ENCODE peak calls at places on chromosomes 16 and 17, in eight cellular contexts. U, C, X, E, K, R, J and S are unnamed samples.

GRCh38 chr17:73224663-73225305 is 31.9 kb downstream of the COG1 start:
- DNase-seq in X (no peak), U (no peak), R (no peak), J (no peak), K (no peak), C (no peak), E (no peak), S (no peak)

GRCh38 chr16:23107117-23107516 is 42.1 kb downstream of the USP31 start:
- DNase-seq in E (no peak), X (no peak), C (no peak), U (no peak), K (no peak), J (no peak), R (no peak), S (no peak)

GRCh38 chr16:27444470-27444869 is 42.5 kb downstream of the IL21R start:
- DNase-seq in J (peak), K (no peak), X (no peak), R (no peak), E (no peak), U (no peak), C (no peak), S (no peak)

GRCh38 chr16:12750554-12750918 is 53.2 kb downstream of the CPPED1 start:
- DNase-seq in C (no peak), U (no peak), J (no peak), K (no peak), E (no peak), X (no peak), R (no peak), S (no peak)

GRCh38 chr17:77400445-77400870 is 259.7 kb downstream of the SEC14L1 start:
- DNase-seq in U (no peak), R (peak), C (no peak), X (peak), K (no peak), J (peak), E (peak), S (no peak)

GRCh38 chr17:49227436-49228261 is 2.9 kb downstream of the PHOSPHO1 start:
- DNase-seq in K (peak), J (peak), C (peak), X (peak), R (peak), U (peak), E (peak), S (peak)

GRCh38 chr17:49996495-49997255 is 1.7 kb upstream of the DLX3 start:
- DNase-seq in J (peak), E (peak), R (peak), X (peak), U (no peak), C (peak), K (peak), S (peak)

GRCh38 chr17:79174905-79175856 is 100.6 kb downstream of the ENGASE start:
- DNase-seq in E (no peak), X (no peak), R (no peak), J (no peak), K (no peak), U (no peak), C (peak), S (no peak)

GRCh38 chr17:29617481-29618271 is 5.0 kb downstream of the CORO6 start:
- DNase-seq in C (peak), K (peak), R (no peak), J (peak), X (peak), E (peak), U (no peak), S (peak)

GRCh38 chr16:80743273-80743672 is 61.1 kb downstream of the CDYL2 start:
- DNase-seq in K (no peak), R (no peak), J (no peak), X (no peak), U (no peak), C (peak), E (no peak), S (no peak)

GRCh38 chr17:79340771-79341528 is 266.3 kb downstream of the ENGASE start:
- DNase-seq in K (no peak), E (no peak), C (no peak), X (no peak), R (no peak), U (no peak), J (no peak), S (no peak)

GRCh38 chr16:81486555-81487061 is 42.0 kb downstream of the CMIP start:
- DNase-seq in C (peak), X (no peak), K (peak), E (peak), U (peak), R (no peak), J (peak), S (peak)

GRCh38 chr17:42709561-42709960 is 27.2 kb downstream of the CNTNAP1 start:
- DNase-seq in U (no peak), X (no peak), E (no peak), R (no peak), K (no peak), J (no peak), C (no peak), S (no peak)

GRCh38 chr16:28304214-28304613 is 11.9 kb downstream of the SBK1 start:
- DNase-seq in U (no peak), K (no peak), E (no peak), J (no peak), R (no peak), X (peak), C (peak), S (peak)

GRCh38 chr17:34639706-34640425 is 60.5 kb downstream of the TMEM132E start:
- DNase-seq in K (no peak), U (no peak), R (no peak), J (peak), C (no peak), X (no peak), E (no peak), S (no peak)

GRCh38 chr17:37742114-37742761 is 2.6 kb downstream of the HNF1B start:
- DNase-seq in R (peak), J (no peak), U (no peak), C (no peak), X (peak), E (no peak), K (no peak), S (peak)

GRCh38 chr17:64531955-64532371 is 25.2 kb downstream of the CEP95 start:
- DNase-seq in X (no peak), J (no peak), C (no peak), E (no peak), U (peak), R (no peak), K (no peak), S (peak)

GRCh38 chr17:44913676-44914075 is 1.6 kb downstream of the GFAP start:
- DNase-seq in U (no peak), R (peak), E (no peak), C (no peak), J (peak), K (no peak), X (no peak), S (no peak)
- TF ChIP-seq CTCF in U (no peak), R (no peak), E (no peak), C (no peak), J (no peak), K (no peak), X (no peak), S (no peak)

GRCh38 chr17:57130708-57131461 is 45.8 kb downstream of the AKAP1 start:
- DNase-seq in X (peak), R (peak), K (peak), J (peak), E (peak), C (peak), U (peak), S (peak)
- H3K4me3 ChIP-seq in X (no peak), R (peak), K (no peak), J (no peak), E (no peak), C (peak), U (peak), S (peak)

DNA sequence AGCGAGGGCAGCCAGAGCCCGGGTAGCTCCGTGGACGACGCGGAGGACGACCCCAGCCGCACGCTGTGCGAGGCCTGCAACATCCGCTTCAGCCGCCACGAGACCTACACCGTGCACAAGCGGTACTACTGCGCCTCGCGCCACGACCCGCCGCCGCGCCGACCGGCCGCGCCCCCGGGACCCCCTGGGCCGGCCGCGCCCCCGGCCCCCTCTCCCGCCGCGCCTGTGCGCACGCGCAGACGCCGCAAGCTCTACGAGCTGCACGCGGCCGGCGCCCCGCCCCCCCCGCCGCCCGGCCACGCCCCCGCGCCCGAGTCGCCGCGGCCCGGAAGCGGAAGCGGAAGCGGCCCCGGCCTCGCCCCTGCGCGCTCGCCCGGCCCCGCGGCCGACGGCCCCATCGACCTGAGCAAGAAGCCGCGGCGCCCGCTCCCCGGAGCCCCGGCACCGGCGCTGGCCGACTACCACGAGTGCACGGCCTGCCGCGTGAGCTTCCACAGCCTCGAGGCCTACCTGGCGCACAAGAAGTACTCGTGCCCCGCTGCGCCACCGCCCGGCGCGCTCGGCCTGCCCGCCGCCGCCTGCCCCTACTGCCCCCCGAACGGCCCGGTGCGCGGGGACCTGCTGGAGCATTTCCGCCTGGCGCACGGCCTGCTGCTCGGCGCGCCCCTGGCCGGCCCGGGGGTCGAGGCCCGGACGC is 36.1 kb upstream of the ZC3H18 start:
- DNase-seq in C (peak), U (no peak), E (peak), K (peak), J (peak), R (peak), X (peak), S (peak)
- TF ChIP-seq CTCF in C (no peak), U (no peak), E (no peak), K (no peak), J (no peak), R (no peak), X (no peak), S (no peak)

DNA sequence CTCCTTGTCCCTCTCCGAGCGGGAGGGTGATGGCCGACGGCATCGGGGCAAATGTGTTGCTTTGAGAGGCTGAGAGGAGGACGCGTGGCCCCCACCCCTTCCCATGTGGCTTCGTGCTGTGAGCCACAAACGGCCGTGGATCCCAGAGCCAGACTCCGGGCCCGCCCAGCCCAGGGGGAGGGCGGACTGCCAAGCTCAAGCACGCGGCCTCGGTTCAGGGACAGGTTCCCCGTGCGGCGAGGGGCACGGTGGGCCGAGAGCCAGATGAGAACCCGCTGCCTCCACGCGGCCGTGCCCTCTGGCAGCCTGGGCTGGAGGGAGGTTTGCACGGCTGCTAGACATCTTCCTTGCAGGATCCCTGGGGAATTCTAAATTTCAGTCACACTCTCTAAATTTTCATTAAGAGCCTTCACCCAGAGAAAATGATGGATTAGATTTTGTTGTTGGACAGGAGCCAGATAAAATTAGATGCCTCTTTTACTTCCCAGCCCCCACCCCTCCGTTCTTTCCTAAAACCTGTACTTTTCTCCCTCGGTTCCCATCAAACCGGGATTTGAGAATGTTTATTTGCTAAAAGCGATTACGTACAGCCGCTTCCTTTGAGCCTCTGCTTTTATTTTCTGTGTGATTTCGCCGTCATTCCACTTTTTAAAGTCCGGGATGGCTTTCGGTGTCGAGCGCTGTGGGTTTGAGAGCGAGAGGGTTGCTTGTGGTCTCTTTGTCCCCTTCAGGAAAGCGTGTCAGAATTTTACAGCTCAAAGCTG is 24.9 kb upstream of the GNG13 start:
- DNase-seq in C (no peak), U (no peak), E (peak), R (peak), K (no peak), X (no peak), J (no peak), S (no peak)
- H3K4me3 ChIP-seq in C (no peak), U (no peak), E (no peak), R (no peak), K (no peak), X (no peak), J (no peak), S (no peak)

GRCh38 chr17:60139438-60140285 is 10.1 kb upstream of the CA4 start:
- DNase-seq in X (peak), R (no peak), U (peak), J (peak), K (peak), E (peak), C (peak), S (peak)
- TF ChIP-seq CTCF in X (peak), R (no peak), U (peak), J (peak), K (peak), E (peak), C (peak), S (peak)